ENCODE peak calls at places on chromosomes 11 and 22, in five cellular contexts. K, P, S, E and Y are unnamed samples. For H3K4me1 and H3K27me3, the result is how much of the 10 kb centered on the place peaks cover.

GRCh38 chr11:134346101-134346975 is 14.6 kb downstream of the GLB1L2 start:
- DNase-seq in K (no peak), S (no peak), E (no peak), P (no peak), Y (no peak)

GRCh38 chr11:13205446-13205845 is 72.1 kb upstream of the BMAL1 start:
- DNase-seq in K (no peak), P (no peak), S (no peak), E (no peak), Y (no peak)

GRCh38 chr11:75813622-75814039 is 1.4 kb upstream of the UVRAG start:
- DNase-seq in K (peak), P (no peak), S (no peak), E (no peak), Y (no peak)

GRCh38 chr11:21636561-21636960 is 556.3 kb upstream of the ANO5 start:
- DNase-seq in E (no peak), S (no peak), K (no peak), P (no peak), Y (no peak)

GRCh38 chr22:40243891-40244290 is 66.2 kb downstream of the TNRC6B start:
- DNase-seq in S (no peak), E (peak), P (no peak), K (no peak), Y (no peak)

GRCh38 chr11:64021742-64022067 is 14.0 kb upstream of the FLRT1 start:
- DNase-seq in P (no peak), K (no peak), E (no peak), S (no peak), Y (no peak)

GRCh38 chr11:114219559-114220349 is 76.4 kb upstream of the NNMT start:
- DNase-seq in P (peak), S (peak), K (peak), E (no peak), Y (no peak)

GRCh38 chr11:84819561-84819960 is 807.6 kb downstream of the DLG2 start:
- DNase-seq in K (peak), E (no peak), S (peak), P (no peak), Y (no peak)

GRCh38 chr11:74380746-74381439 is 17.3 kb downstream of the PGM2L1 start:
- DNase-seq in S (no peak), K (no peak), E (no peak), P (no peak), Y (no peak)

GRCh38 chr11:67646535-67647336 is 3.8 kb downstream of the ACY3 start:
- DNase-seq in K (no peak), E (peak), P (no peak), S (no peak), Y (no peak)

GRCh38 chr11:130606781-130607511 is 158.5 kb downstream of the ADAMTS15 start:
- DNase-seq in E (no peak), K (no peak), S (no peak), P (peak), Y (no peak)

GRCh38 chr11:123100378-123101085 is 38.6 kb upstream of the HSPA8 start:
- DNase-seq in E (no peak), P (peak), K (no peak), S (no peak), Y (no peak)

GRCh38 chr22:28296452-28296851 is 377.4 kb upstream of the PITPNB start:
- DNase-seq in P (no peak), S (no peak), K (no peak), E (no peak), Y (no peak)

GRCh38 chr11:95863486-95864140 is 60.3 kb downstream of the MTMR2 start:
- DNase-seq in K (no peak), S (no peak), P (peak), E (no peak), Y (no peak)

GRCh38 chr22:30575011-30575671 is 676 bp upstream of the GAL3ST1 start:
- DNase-seq in S (no peak), K (peak), E (no peak), P (peak), Y (no peak)

GRCh38 chr11:11980841-11981308 is 27.6 kb downstream of the DKK3 start:
- DNase-seq in S (no peak), K (peak), E (no peak), P (no peak), Y (no peak)

GRCh38 chr11:86692317-86692716 is 19.9 kb upstream of the ME3 start:
- DNase-seq in K (no peak), E (no peak), S (no peak), P (peak), Y (no peak)

GRCh38 chr11:126079640-126080205 is 17.1 kb upstream of the CDON start:
- DNase-seq in P (no peak), E (no peak), S (no peak), K (peak), Y (no peak)

GRCh38 chr11:1203505-1204271 is 19.2 kb upstream of the MUC5B start:
- DNase-seq in P (no peak), E (no peak), K (no peak), S (no peak), Y (peak)

GRCh38 chr22:43944670-43945430 is 10.4 kb upstream of the SAMM50 start:
- DNase-seq in E (no peak), P (no peak), K (no peak), S (no peak), Y (no peak)

GRCh38 chr11:532512-533048 is 2.8 kb downstream of the HRAS start:
- DNase-seq in E (no peak), P (no peak), S (no peak), K (no peak), Y (no peak)

GRCh38 chr22:20021196-20022181 is 579 bp downstream of the TANGO2 start:
- DNase-seq in E (no peak), P (peak), S (no peak), K (no peak), Y (peak)

GRCh38 chr11:64320556-64320955 is 2.6 kb downstream of the PRDX5 start:
- DNase-seq in P (no peak), K (no peak), E (no peak), S (no peak), Y (no peak)

GRCh38 chr11:109435121-109435742 is 13.2 kb downstream of the C11orf87 start:
- DNase-seq in K (no peak), P (no peak), S (no peak), E (no peak), Y (no peak)

GRCh38 chr11:120752668-120753067 is 241.1 kb downstream of the GRIK4 start:
- DNase-seq in K (no peak), P (no peak), E (no peak), S (no peak), Y (no peak)

GRCh38 chr11:43580735-43581369 is 99.7 kb upstream of the HSD17B12 start:
- DNase-seq in P (no peak), K (peak), E (no peak), S (no peak), Y (no peak)

GRCh38 chr22:49025791-49026475 is 801.7 kb downstream of the BRD1 start:
- DNase-seq in K (no peak), P (no peak), S (no peak), E (no peak), Y (no peak)

GRCh38 chr11:16527525-16528246 is 171.3 kb upstream of the SOX6 start:
- DNase-seq in K (no peak), E (no peak), P (no peak), S (no peak), Y (no peak)

GRCh38 chr11:73384871-73385692 is 8.9 kb downstream of the RELT start:
- DNase-seq in E (no peak), K (no peak), S (no peak), P (no peak), Y (no peak)

GRCh38 chr11:71927813-71928738 is at the start of gene XNDC1N:
- DNase-seq in K (peak), S (peak), P (peak), E (peak), Y (peak)

GRCh38 chr22:42376721-42377177 is 55.5 kb downstream of the NFAM1 start:
- DNase-seq in P (peak), E (no peak), K (peak), S (peak), Y (peak)

GRCh38 chr11:75150079-75150478 is 828 bp upstream of the SLCO2B1 start:
- DNase-seq in S (no peak), K (no peak), P (no peak), E (no peak), Y (no peak)

GRCh38 chr22:41574847-41575381 is 14.1 kb downstream of the CSDC2 start:
- DNase-seq in P (peak), E (no peak), S (no peak), K (no peak), Y (no peak)

GRCh38 chr11:116930177-116930576 is 92.8 kb upstream of the APOA1 start:
- DNase-seq in P (peak), S (no peak), K (peak), E (peak), Y (no peak)

GRCh38 chr11:116929393-116930090 is 92.1 kb upstream of the APOA1 start:
- DNase-seq in E (no peak), S (no peak), P (peak), K (no peak), Y (no peak)

GRCh38 chr11:116928102-116928777 is 90.8 kb upstream of the APOA1 start:
- DNase-seq in E (peak), P (peak), K (no peak), S (no peak), Y (no peak)

GRCh38 chr11:116927163-116927772 is 89.8 kb upstream of the APOA1 start:
- DNase-seq in K (no peak), S (no peak), E (peak), P (no peak), Y (peak)

DNA sequence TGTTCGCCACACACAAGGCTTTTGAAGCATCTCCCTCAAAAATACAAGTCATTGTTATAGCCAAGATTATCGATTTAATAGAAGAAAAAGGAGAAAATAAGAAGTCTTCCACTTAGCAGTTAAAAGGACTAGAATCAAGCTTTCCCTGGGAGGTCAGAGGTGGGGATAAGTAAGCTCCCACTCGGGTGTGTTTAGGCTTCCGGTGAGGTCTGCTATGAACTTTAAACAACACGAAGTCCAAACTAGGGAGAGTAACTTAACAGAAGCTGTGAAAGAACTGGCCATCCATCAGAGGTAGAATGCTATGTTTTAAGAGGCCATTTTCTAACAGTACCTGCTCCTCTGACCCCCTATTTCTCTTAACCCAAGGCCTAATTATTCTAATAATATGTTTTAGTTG is 91.4 kb upstream of the APOA1 start:
- DNase-seq in S (no peak), E (no peak), P (peak), K (no peak), Y (no peak)
- H3K4me1 ChIP-seq in S (under half), E (half or more), P (half or more), K (under half), Y (under half)

GRCh38 chr11:119427279-119427678 is 4.3 kb upstream of the THY1 start:
- DNase-seq in S (no peak), P (peak), K (no peak), E (no peak), Y (no peak)
- H3K4me3 ChIP-seq in S (no peak), P (no peak), K (no peak), E (no peak), Y (no peak)

DNA sequence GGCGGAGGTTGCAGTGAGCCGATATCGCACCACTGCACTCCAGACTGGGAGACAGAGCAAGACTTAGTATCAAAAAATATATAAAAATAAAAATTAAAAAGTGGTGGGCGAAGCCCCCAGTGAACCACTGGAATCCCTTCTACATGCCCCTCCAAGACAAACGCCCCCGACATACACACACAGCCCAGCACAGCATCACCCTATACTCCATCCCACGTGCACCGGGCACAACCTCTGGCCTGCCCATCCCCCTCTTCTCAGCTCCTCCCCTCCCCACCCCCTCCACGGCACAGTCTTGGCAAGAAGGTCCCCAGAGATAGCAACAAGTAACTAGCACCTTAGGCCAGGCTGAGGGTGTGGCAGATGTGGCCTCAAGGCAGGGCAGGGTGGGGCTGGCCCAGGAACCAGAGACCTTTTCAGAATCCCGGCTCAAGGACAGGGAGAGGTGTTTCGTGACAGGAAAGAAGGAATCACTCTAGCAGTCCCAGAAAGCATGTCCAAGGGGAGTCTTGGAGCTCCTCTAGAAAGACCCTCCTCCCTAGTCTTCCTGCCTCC is 54.2 kb downstream of the CYTH4 start:
- DNase-seq in K (no peak), E (no peak), S (no peak), P (no peak), Y (no peak)
- H3K27me3 ChIP-seq in K (under half), E (under half), S (under half), P (half or more), Y (under half)

GRCh38 chr11:59659981-59660380 is 8.9 kb downstream of the PATL1 start:
- DNase-seq in E (no peak), S (no peak), P (no peak), K (peak), Y (no peak)
- H3K4me1 ChIP-seq in E (under half), S (under half), P (under half), K (under half), Y (under half)

DNA sequence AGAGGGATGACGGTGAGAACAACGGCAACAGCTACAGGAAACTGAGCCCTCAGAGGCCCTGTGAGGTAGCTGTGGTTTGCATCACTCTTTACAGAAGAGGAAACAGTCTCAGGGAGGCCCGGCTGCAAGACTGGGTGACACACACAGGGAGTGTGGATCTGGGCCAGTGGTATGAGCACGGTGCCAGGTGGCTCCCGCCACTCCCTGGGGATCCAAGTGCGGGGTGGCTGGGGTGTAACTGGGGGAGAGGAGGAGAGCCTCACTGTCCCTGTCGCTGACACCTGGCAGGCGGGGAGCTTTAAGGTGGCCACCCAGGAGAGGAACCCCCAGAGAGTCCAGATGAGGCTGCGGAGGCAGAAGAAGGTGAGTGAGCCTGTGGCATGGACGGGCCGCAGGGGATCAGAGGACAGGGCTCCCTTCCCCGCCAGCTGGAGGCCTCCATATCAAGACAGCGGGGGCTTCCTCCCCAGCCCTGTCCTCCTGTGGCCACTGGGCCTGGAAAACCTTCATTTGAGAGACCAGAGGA is 5.6 kb downstream of the RGL4 start:
- DNase-seq in E (peak), P (peak), K (no peak), S (no peak), Y (no peak)
- H3K4me3 ChIP-seq in E (peak), P (no peak), K (no peak), S (no peak), Y (no peak)

GRCh38 chr11:128690746-128691091 is 3.2 kb upstream of the FLI1 start:
- DNase-seq in K (peak), S (no peak), P (no peak), E (no peak), Y (no peak)
- H3K27me3 ChIP-seq in K (half or more), S (half or more), P (half or more), E (under half), Y (under half)